ENCODE peak calls at places on chromosomes 4 and X, in four cellular contexts. V is GM12878, C is HepG2, L is K562. K is an unnamed sample.
A peak's percentile ranks its signal among the peaks of the same experiment; 100 is the strongest.

GRCh38 chr4:109826719-109827118 is 1.1 kb upstream of the RRH start:
- DNase-seq in V (no peak), C (no peak), L (peak; percentile 19), K (no peak)

GRCh38 chrX:141341341-141341740 is 99.0 kb upstream of the SPANXC start:
- DNase-seq in C (no peak), V (no peak), L (no peak), K (no peak)

GRCh38 chr4:10109995-10110670 is 6.5 kb downstream of the WDR1 start:
- DNase-seq in L (no peak), V (no peak), C (no peak), K (no peak)

GRCh38 chr4:38131371-38132139 is 171.4 kb downstream of the PTTG2 start:
- DNase-seq in C (no peak), V (peak; percentile 84), L (no peak), K (no peak)

GRCh38 chr4:16026155-16026761 is 57.6 kb downstream of the PROM1 start:
- DNase-seq in C (peak; percentile 44), L (peak; percentile 37), V (peak; percentile 25), K (peak; percentile 40)

GRCh38 chr4:40185830-40186664 is 10.8 kb upstream of the RHOH start:
- DNase-seq in V (peak; percentile 94), L (no peak), C (no peak), K (no peak)

GRCh38 chrX:154121961-154122360 is 22.1 kb upstream of the OPN1LW start:
- DNase-seq in V (no peak), C (no peak), L (no peak), K (no peak)

GRCh38 chr4:39363773-39364393 is 2.3 kb downstream of the RFC1 start:
- DNase-seq in L (no peak), V (no peak), C (no peak), K (no peak)

GRCh38 chr4:152247271-152247975 is 288.5 kb downstream of the FBXW7 start:
- DNase-seq in C (no peak), V (no peak), L (no peak), K (no peak)

GRCh38 chr4:71630783-71631182 is 153.1 kb downstream of the GC start:
- DNase-seq in V (no peak), C (no peak), L (no peak), K (no peak)

GRCh38 chrX:87583679-87584078 is 66.1 kb downstream of the KLHL4 start:
- DNase-seq in C (peak; percentile 3), V (no peak), L (no peak), K (peak; percentile 7)

GRCh38 chr4:89469512-89469911 is 161.9 kb upstream of the GPRIN3 start:
- DNase-seq in V (no peak), L (no peak), C (no peak), K (no peak)
- TF ChIP-seq FOXK2 in V (no peak), L (no peak), C (no peak), K (no peak)

GRCh38 chr4:54213001-54213400 is 16.1 kb upstream of the PDGFRA start:
- DNase-seq in V (no peak), L (no peak), C (no peak), K (no peak)
- TF ChIP-seq TARDBP in V (no peak), L (no peak), C (no peak), K (no peak)

GRCh38 chr4:2132438-2132837 is 73.3 kb downstream of the NAT8L start:
- DNase-seq in L (no peak), V (no peak), C (no peak), K (no peak)

GRCh38 chr4:2136736-2137135 is 77.6 kb downstream of the NAT8L start:
- DNase-seq in L (no peak), C (no peak), V (no peak), K (no peak)

GRCh38 chr4:2138846-2139500 is 79.8 kb downstream of the NAT8L start:
- DNase-seq in V (no peak), C (no peak), L (no peak), K (no peak)

DNA sequence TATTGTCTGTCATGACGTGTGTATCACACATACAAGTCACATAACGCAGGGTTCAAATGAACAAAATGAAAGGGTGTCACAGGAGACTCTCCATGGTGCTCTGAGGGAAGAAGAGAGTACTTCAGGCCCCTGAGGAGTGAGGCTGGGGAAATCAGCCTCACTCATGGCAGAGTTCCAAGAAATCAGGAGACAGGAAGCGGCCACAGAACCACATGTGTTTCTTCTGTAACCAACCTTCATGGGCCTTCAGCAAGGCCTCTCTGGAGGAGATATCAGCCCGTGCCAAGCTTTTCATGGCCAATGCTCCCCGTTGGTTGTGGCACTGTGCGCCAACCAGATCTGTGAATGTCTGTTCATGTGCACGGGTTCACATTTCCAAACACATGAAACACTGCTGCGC is 76.0 kb downstream of the NAT8L start:
- DNase-seq in C (no peak), V (no peak), L (no peak), K (no peak)
- TF ChIP-seq BHLHE40 in C (no peak), V (no peak), L (no peak), K (no peak)

GRCh38 chr4:121377065-121377464 is 3.8 kb downstream of the QRFPR start:
- DNase-seq in C (no peak), L (no peak), V (no peak), K (no peak)
- TF ChIP-seq FOXK2 in C (no peak), L (no peak), V (no peak), K (no peak)

GRCh38 chr4:156949373-156949814 is 22.2 kb downstream of the PDGFC start:
- DNase-seq in L (no peak), V (no peak), C (peak; percentile 76), K (no peak)
- TF ChIP-seq TARDBP in L (no peak), V (no peak), C (no peak), K (no peak)

DNA sequence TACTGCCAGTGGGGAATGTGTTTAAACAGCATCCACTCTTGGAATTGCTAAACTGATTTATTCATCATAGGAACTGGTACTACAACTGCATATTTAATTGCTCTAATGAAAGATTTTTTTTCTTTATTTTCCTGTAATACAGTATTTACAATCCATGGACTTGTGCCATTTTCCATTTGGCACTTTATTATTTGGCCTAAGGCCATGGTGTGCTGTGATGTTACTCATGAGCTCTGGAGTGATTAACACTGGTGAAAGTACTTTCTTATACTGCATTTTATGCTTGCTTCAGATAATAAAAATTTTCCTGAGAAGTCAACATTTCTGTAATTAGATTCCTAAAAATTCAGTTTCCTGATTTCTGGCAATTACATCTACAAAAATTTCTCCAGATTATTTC is 69.7 kb upstream of the NUDT6 start:
- DNase-seq in C (no peak), L (no peak), V (no peak), K (no peak)
- TF ChIP-seq BHLHE40 in C (no peak), L (no peak), V (no peak), K (no peak)

DNA sequence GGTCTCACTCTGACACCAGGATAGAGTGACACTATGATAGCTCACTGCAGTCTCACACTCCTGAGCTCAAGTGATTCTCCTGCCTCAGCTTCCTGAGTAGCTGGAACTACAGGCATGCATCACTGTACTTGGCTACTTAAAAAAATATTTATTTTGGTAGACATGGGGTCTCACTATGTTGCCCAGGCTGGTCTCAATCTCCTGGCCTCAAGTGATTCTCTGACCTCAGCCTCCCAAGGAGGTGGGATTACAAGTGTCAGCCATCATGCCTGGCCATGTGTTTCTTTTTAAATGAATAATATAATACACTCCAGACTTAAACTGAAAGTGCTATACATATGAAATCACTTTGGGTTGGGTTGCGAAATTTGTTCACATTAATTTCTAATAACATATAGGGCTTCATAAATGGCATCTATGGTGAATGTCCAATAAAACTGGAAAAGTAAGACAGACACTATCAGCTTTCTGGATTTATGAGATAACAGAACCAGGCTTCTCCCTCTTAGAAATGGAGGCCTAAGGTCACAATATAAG is 48.0 kb downstream of the SEC24D start:
- DNase-seq in C (no peak), V (no peak), L (no peak), K (no peak)
- TF ChIP-seq FOXK2 in C (no peak), V (no peak), L (no peak), K (no peak)

K was measured in HEK293T.